ENCODE peak calls at places on chromosome 13, in eight cellular contexts. N, D, K, G, F, S, Y and U are unnamed samples.

GRCh38 chr13:84445776-84446175 is 563.5 kb upstream of the SLITRK1 start:
- DNase-seq in N (no peak), D (no peak), K (no peak), G (no peak), F (no peak), S (peak; percentile 89), Y (no peak), U (no peak)

GRCh38 chr13:44048326-44048725 is 168.6 kb downstream of the LACC1 start:
- DNase-seq in N (no peak), D (no peak), K (no peak), G (no peak), F (no peak), S (no peak), Y (peak; percentile 46), U (no peak)

GRCh38 chr13:83667606-83668005 is 214.7 kb downstream of the SLITRK1 start:
- DNase-seq in N (no peak), D (no peak), K (no peak), G (no peak), F (no peak), S (no peak), Y (no peak), U (no peak)

GRCh38 chr13:95813139-95813538 is 136.2 kb downstream of the DNAJC3 start:
- DNase-seq in N (no peak), D (no peak), K (no peak), G (no peak), F (no peak), S (no peak), Y (no peak), U (no peak)

GRCh38 chr13:108920137-108920536 is 290.7 kb downstream of the MYO16 start:
- DNase-seq in N (no peak), D (no peak), K (no peak), G (no peak), F (no peak), S (no peak), Y (no peak), U (no peak)

GRCh38 chr13:25268561-25268960 is 18.7 kb downstream of the MTMR6 start:
- DNase-seq in N (no peak), D (no peak), K (no peak), G (no peak), F (no peak), S (no peak), Y (no peak), U (no peak)

GRCh38 chr13:32135655-32136054 is 104.1 kb downstream of the FRY start:
- DNase-seq in N (no peak), D (no peak), K (no peak), G (no peak), F (no peak), S (peak; percentile 82), Y (peak; percentile 25), U (no peak)

GRCh38 chr13:26497991-26498423 is 59.5 kb upstream of the WASF3 start:
- DNase-seq in N (no peak), D (no peak), K (no peak), G (no peak), F (no peak), S (peak; percentile 97), Y (peak; percentile 3), U (no peak)

GRCh38 chr13:112702983-112703379 is 13.1 kb downstream of the ATP11A start:
- DNase-seq in N (no peak), D (peak; percentile 4), K (no peak), G (no peak), F (no peak), S (no peak), Y (no peak), U (no peak)

GRCh38 chr13:33111414-33112110 is 95.3 kb downstream of the KL start:
- DNase-seq in N (peak; percentile 37), D (no peak), K (no peak), G (peak; percentile 43), F (no peak), S (peak; percentile 55), Y (no peak), U (no peak)

GRCh38 chr13:30128095-30128494 is 179.3 kb downstream of the KATNAL1 start:
- DNase-seq in N (no peak), D (peak; percentile 23), K (no peak), G (no peak), F (no peak), S (no peak), Y (no peak), U (no peak)

GRCh38 chr13:81078048-81078447 is 737.1 kb upstream of the SPRY2 start:
- DNase-seq in N (no peak), D (no peak), K (no peak), G (no peak), F (no peak), S (no peak), Y (no peak), U (no peak)

GRCh38 chr13:27374650-27375049 is 49.8 kb upstream of the GTF3A start:
- DNase-seq in N (peak; percentile 30), D (peak; percentile 77), K (peak; percentile 21), G (peak; percentile 62), F (no peak), S (peak; percentile 71), Y (peak; percentile 89), U (peak; percentile 76)

GRCh38 chr13:32587014-32587773 is 942 bp downstream of the PDS5B start:
- DNase-seq in N (peak; percentile 75), D (peak; percentile 84), K (peak; percentile 60), G (peak; percentile 79), F (peak; percentile 76), S (peak; percentile 59), Y (peak; percentile 44), U (peak; percentile 85)

GRCh38 chr13:113233101-113233500 is 23.7 kb downstream of the CUL4A start:
- DNase-seq in N (no peak), D (no peak), K (no peak), G (no peak), F (no peak), S (no peak), Y (no peak), U (no peak)

GRCh38 chr13:98853791-98854191 is 101.3 kb upstream of the SLC15A1 start:
- DNase-seq in N (no peak), D (no peak), K (no peak), G (no peak), F (no peak), S (peak; percentile 59), Y (no peak), U (no peak)

GRCh38 chr13:35979378-35979911 is 151.7 kb downstream of the DCLK1 start:
- DNase-seq in N (peak; percentile 50), D (peak; percentile 89), K (peak; percentile 79), G (no peak), F (peak; percentile 38), S (peak; percentile 98), Y (peak; percentile 78), U (no peak)

GRCh38 chr13:37360556-37360955 is 238.0 kb downstream of the POSTN start:
- DNase-seq in N (no peak), D (no peak), K (no peak), G (no peak), F (no peak), S (peak; percentile 35), Y (no peak), U (no peak)

GRCh38 chr13:50676602-50677001 is 166.9 kb downstream of the DLEU7 start:
- DNase-seq in N (no peak), D (no peak), K (no peak), G (no peak), F (no peak), S (peak; percentile 89), Y (peak; percentile 66), U (no peak)

GRCh38 chr13:97411894-97412460 is 22.0 kb upstream of the RAP2A start:
- DNase-seq in N (no peak), D (no peak), K (no peak), G (no peak), F (no peak), S (no peak), Y (no peak), U (no peak)

GRCh38 chr13:37878921-37879320 is 9.3 kb upstream of the TRPC4 start:
- DNase-seq in N (no peak), D (no peak), K (no peak), G (no peak), F (no peak), S (no peak), Y (no peak), U (no peak)

GRCh38 chr13:52160053-52160452 is 656 bp upstream of the NEK3 start:
- DNase-seq in N (no peak), D (no peak), K (no peak), G (no peak), F (no peak), S (no peak), Y (no peak), U (no peak)
- H3K4me1 ChIP-seq in N (peaks cover 52% of the 10 kb centered on the region), D (peaks cover 3% of the 10 kb centered on the region), K (no peaks in the 10 kb centered on the region), G (peaks cover 24% of the 10 kb centered on the region), F (peaks cover 44% of the 10 kb centered on the region), S (peaks cover 26% of the 10 kb centered on the region), Y (peaks cover 16% of the 10 kb centered on the region), U (no peaks in the 10 kb centered on the region)

GRCh38 chr13:76886292-76887061 is at the start of gene KCTD12:
- DNase-seq in N (peak; percentile 93), D (peak; percentile 94), K (peak; percentile 83), G (peak; percentile 87), F (peak; percentile 93), S (peak; percentile 74), Y (peak; percentile 67), U (peak; percentile 87)
- TF ChIP-seq CTCF in N (peak; percentile 56), D (peak; percentile 34), K (peak; percentile 55), G (no peak), F (peak; percentile 67), S (no peak), Y (peak; percentile 10), U (no peak)

GRCh38 chr13:51879133-51879532 is 17.4 kb downstream of the CCDC70 start:
- DNase-seq in N (no peak), D (no peak), K (no peak), G (no peak), F (no peak), S (no peak), Y (no peak), U (no peak)

GRCh38 chr13:51873419-51873818 is 11.7 kb downstream of the CCDC70 start:
- DNase-seq in N (no peak), D (no peak), K (no peak), G (no peak), F (no peak), S (no peak), Y (no peak), U (no peak)

GRCh38 chr13:51873837-51874236 is 12.1 kb downstream of the CCDC70 start:
- DNase-seq in N (no peak), D (no peak), K (no peak), G (no peak), F (no peak), S (no peak), Y (no peak), U (no peak)

GRCh38 chr13:51870616-51871015 is 8.8 kb downstream of the CCDC70 start:
- DNase-seq in N (no peak), D (no peak), K (no peak), G (no peak), F (no peak), S (no peak), Y (no peak), U (no peak)

DNA sequence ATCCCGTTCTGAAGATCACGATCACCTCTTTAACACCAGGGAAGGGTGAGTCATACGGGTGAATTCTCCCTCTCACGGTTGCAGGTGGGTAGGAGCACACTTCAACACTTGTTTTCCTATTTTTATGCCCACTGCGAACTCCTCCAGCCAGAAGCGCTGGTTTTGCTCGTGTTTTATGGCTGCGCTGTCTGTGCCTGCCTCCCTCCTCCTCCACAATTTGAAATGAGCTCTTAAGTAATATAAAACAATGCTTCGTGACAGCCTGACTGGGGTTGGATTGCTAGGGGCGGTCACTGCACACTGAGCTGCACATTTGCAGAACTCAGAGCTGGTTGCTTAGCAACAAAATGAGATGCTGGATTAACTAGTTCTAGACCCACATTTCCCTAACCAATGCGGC is 12.9 kb downstream of the CCDC70 start:
- DNase-seq in N (no peak), D (no peak), K (no peak), G (no peak), F (no peak), S (no peak), Y (no peak), U (no peak)
- H3K4me1 ChIP-seq in N (peaks cover 3% of the 10 kb centered on the region), D (no peaks in the 10 kb centered on the region), K (no peaks in the 10 kb centered on the region), G (no peaks in the 10 kb centered on the region), F (no peaks in the 10 kb centered on the region), S (no peaks in the 10 kb centered on the region), Y (no peaks in the 10 kb centered on the region), U (no peaks in the 10 kb centered on the region)

GRCh38 chr13:111093634-111094033 is 21.5 kb upstream of the ARHGEF7 start:
- DNase-seq in N (no peak), D (no peak), K (no peak), G (no peak), F (no peak), S (no peak), Y (no peak), U (no peak)
- TF ChIP-seq CTCF in N (no peak), D (no peak), K (no peak), G (no peak), F (no peak), S (no peak), Y (no peak), U (no peak)